ENCODE peak calls at places on chromosome X, in six cellular contexts. O, C, P, R, F and J are unnamed samples.
A peak's percentile ranks its signal among the peaks of the same experiment; 100 is the strongest.

GRCh38 chrX:150984164-150984824 is 1.2 kb downstream of the HMGB3 start:
- DNase-seq in O (no peak), C (no peak), P (no peak), R (no peak), F (no peak), J (peak; percentile 19)

GRCh38 chrX:128408842-128409241 is 356.6 kb upstream of the ACTRT1 start:
- DNase-seq in O (no peak), C (no peak), P (no peak), R (no peak), F (no peak), J (no peak)

GRCh38 chrX:148878371-148878770 is 378.0 kb downstream of the AFF2 start:
- DNase-seq in O (peak; percentile 19), C (peak; percentile 23), P (no peak), R (no peak), F (no peak), J (no peak)

GRCh38 chrX:17375631-17376380 is 806 bp downstream of the NHS start:
- DNase-seq in O (no peak), C (peak; percentile 31), P (peak; percentile 27), R (no peak), F (no peak), J (no peak)

GRCh38 chrX:40418413-40419195 is 162.2 kb upstream of the ATP6AP2 start:
- DNase-seq in O (peak; percentile 50), C (no peak), P (no peak), R (no peak), F (no peak), J (no peak)

GRCh38 chrX:109740076-109740809 is 7.2 kb upstream of the ACSL4 start:
- DNase-seq in O (no peak), C (peak; percentile 71), P (peak; percentile 34), R (peak; percentile 56), F (no peak), J (no peak)

GRCh38 chrX:40502688-40503087 is 78.1 kb upstream of the ATP6AP2 start:
- DNase-seq in O (no peak), C (no peak), P (no peak), R (no peak), F (no peak), J (no peak)

GRCh38 chrX:21730011-21730410 is 27.9 kb downstream of the SMPX start:
- DNase-seq in O (no peak), C (peak; percentile 27), P (no peak), R (no peak), F (no peak), J (no peak)

GRCh38 chrX:36684053-36684452 is 324.1 kb upstream of the FAM47C start:
- DNase-seq in O (no peak), C (no peak), P (no peak), R (no peak), F (no peak), J (no peak)

GRCh38 chrX:2894885-2895292 is 34.2 kb downstream of the ARSD start:
- DNase-seq in O (no peak), C (peak; percentile 59), P (peak; percentile 63), R (no peak), F (no peak), J (no peak)

GRCh38 chrX:110678591-110678990 is 117.0 kb downstream of the CHRDL1 start:
- DNase-seq in O (no peak), C (no peak), P (no peak), R (no peak), F (no peak), J (no peak)

GRCh38 chrX:46258356-46258755 is 286.9 kb downstream of the ZNF674 start:
- DNase-seq in O (no peak), C (no peak), P (no peak), R (no peak), F (no peak), J (no peak)

GRCh38 chrX:47179221-47179927 is 14.3 kb upstream of the UBA1 start:
- DNase-seq in O (no peak), C (no peak), P (peak; percentile 41), R (peak; percentile 75), F (peak; percentile 48), J (no peak)

GRCh38 chrX:119690921-119691716 is 1.8 kb downstream of the SEPTIN6 start:
- DNase-seq in O (no peak), C (peak; percentile 42), P (no peak), R (no peak), F (no peak), J (no peak)

GRCh38 chrX:11111038-11111851 is at the start of gene HCCS:
- DNase-seq in O (peak; percentile 31), C (peak; percentile 75), P (peak; percentile 78), R (peak; percentile 82), F (peak; percentile 87), J (peak; percentile 77)
- TF ChIP-seq CTCF in O (no peak), C (no peak), P (no peak), R (no peak), F (no peak), J (no peak)

DNA sequence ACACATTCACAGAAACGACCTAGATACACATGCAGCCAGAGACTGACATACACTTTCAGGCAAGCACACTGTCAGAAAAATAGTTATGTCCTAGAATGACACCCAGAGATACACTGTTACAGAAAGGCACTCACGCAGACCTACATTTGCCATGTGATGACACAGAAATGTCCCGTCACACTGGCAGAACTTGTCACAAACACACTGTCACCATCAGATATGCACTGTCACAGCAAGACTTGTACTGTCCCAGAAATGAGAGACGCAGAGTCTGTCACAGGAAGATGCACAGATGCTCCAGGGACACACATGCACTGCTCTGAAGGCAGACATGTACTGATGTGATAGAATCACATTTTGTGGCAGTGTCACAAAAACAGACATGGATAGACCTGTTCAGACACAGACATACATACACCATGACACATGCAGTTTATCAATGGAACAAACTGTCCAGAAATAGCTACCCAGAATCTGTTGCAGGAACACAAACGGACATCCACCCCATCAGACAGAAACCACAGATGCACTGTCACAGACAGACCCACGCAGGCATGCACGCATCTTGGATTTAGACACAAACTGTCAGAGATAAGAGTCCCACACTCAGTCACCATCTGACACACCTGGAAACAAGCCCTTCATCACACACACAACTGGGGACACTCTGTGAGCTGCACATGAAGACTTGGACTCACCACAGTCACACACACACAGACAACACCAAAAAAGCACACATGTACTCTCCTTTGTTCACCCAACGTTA is 1.3 kb upstream of the PIM2 start:
- DNase-seq in O (no peak), C (no peak), P (no peak), R (no peak), F (no peak), J (no peak)
- H3K4me3 ChIP-seq in O (no peak overlapping the region), C (no peak overlapping the region), P (no peak overlapping the region), R (no peak overlapping the region), F (no peak overlapping the region), J (no peak overlapping the region)

GRCh38 chrX:107674480-107675364 is 46.4 kb downstream of the PRPS1 start:
- DNase-seq in O (no peak), C (peak; percentile 96), P (peak; percentile 76), R (peak; percentile 83), F (peak; percentile 73), J (peak; percentile 49)

GRCh38 chrX:107675365-107675654 is 47.0 kb downstream of the PRPS1 start:
- DNase-seq in O (no peak), C (no peak), P (no peak), R (no peak), F (no peak), J (no peak)

GRCh38 chrX:107672955-107673378 is 44.7 kb downstream of the PRPS1 start:
- DNase-seq in O (no peak), C (peak; percentile 83), P (no peak), R (peak; percentile 85), F (peak; percentile 74), J (peak; percentile 72)

GRCh38 chrX:107673401-107673800 is 45.1 kb downstream of the PRPS1 start:
- DNase-seq in O (no peak), C (no peak), P (no peak), R (no peak), F (no peak), J (no peak)

DNA sequence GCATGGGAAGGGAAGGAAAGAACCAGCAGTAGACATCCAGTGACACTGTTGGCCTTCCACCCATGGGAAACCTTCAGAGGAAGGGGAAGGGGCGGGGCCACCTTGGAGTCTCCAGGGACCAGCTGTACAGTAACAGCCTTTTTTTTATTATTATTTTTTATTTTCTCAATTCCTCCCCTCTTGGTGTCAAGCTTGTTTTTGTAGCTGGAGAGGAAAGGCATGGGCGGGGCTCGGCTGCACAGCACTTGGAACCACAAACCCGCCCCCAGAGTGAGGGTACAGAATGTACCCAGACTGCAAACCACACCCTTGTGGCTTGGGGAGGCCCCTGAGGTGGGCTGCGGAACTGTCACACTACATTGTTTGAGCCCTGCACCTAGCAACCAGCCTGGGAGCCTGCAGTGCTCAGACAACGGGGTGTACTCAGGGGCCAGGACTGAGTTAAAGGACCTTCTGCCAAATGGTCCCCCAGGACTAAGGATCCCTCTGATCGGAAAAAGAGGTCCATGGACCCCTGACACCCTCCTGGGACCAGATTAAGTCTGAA is 45.7 kb downstream of the PRPS1 start:
- DNase-seq in O (no peak), C (peak; percentile 94), P (peak; percentile 78), R (peak; percentile 84), F (peak; percentile 79), J (no peak)
- TF ChIP-seq CTCF in O (no peak), C (no peak), P (no peak), R (no peak), F (no peak), J (no peak)

DNA sequence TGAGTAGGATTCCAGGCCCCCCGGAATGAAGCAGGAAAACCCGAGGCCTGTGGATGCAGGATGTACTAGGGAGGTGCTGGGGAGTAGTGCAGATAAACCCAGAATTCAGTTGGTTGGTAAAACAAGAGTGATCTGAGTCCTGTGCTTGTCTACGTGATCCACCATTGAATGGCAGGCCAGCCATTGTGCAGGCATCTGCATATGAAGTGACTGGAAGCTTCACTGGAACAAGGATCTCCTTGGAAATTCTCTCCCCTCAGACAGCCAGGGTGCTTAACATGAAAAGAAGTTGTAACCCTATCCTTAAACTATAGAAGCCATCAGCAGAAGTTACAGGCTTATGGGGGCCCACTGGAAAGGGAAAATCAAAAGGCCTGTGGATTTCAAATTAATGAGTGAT is 656 bp upstream of the GSPT2 start:
- DNase-seq in O (no peak), C (no peak), P (no peak), R (no peak), F (no peak), J (no peak)
- H3K4me3 ChIP-seq in O (no peak overlapping the region), C (peak overlapping the region; percentile 73), P (peak overlapping the region; percentile 73), R (no peak overlapping the region), F (no peak overlapping the region), J (no peak overlapping the region)